ENCODE peak calls at places on chromosomes 7 and 10, in six cellular contexts. One of them, this sample, is unnamed.

GRCh38 chr10:42982886-42983594 is 93.8 kb upstream of the RET start:
- DNase-seq in foreskin fibroblast: no peak
- DNase-seq in suprapubic skin: no peak
- DNase-seq in AG04449: no peak
- DNase-seq in A673: no peak
- DNase-seq in GM12864: no peak
- DNase-seq in this sample: no peak

GRCh38 chr7:5082806-5083205 is 37.1 kb downstream of the RBAK start:
- DNase-seq in foreskin fibroblast: no peak
- DNase-seq in AG04449: no peak
- DNase-seq in A673: no peak
- DNase-seq in GM12864: no peak
- DNase-seq in suprapubic skin: no peak
- DNase-seq in this sample: no peak

GRCh38 chr10:49361178-49361554 is 34.7 kb downstream of the DRGX start:
- DNase-seq in foreskin fibroblast: no peak
- DNase-seq in suprapubic skin: no peak
- DNase-seq in AG04449: no peak
- DNase-seq in GM12864: no peak
- DNase-seq in A673: no peak
- DNase-seq in this sample: no peak

GRCh38 chr10:80372675-80373074 is 16.1 kb downstream of the DYDC2 start:
- DNase-seq in AG04449: no peak
- DNase-seq in GM12864: no peak
- DNase-seq in foreskin fibroblast: no peak
- DNase-seq in suprapubic skin: no peak
- DNase-seq in A673: no peak
- DNase-seq in this sample: no peak

GRCh38 chr10:43867667-43868361 is 219.1 kb upstream of the ZNF32 start:
- DNase-seq in foreskin fibroblast: peak; percentile 77
- DNase-seq in AG04449: peak; percentile 71
- DNase-seq in A673: no peak
- DNase-seq in GM12864: no peak
- DNase-seq in suprapubic skin: no peak
- DNase-seq in this sample: peak; percentile 67

GRCh38 chr10:129161184-129161583 is 305.9 kb upstream of the MGMT start:
- DNase-seq in AG04449: no peak
- DNase-seq in GM12864: no peak
- DNase-seq in foreskin fibroblast: peak; percentile 1
- DNase-seq in suprapubic skin: no peak
- DNase-seq in A673: peak; percentile 94
- DNase-seq in this sample: no peak

GRCh38 chr7:92925876-92926696 is 89.7 kb upstream of the CDK6 start:
- DNase-seq in suprapubic skin: no peak
- DNase-seq in AG04449: no peak
- DNase-seq in A673: no peak
- DNase-seq in foreskin fibroblast: peak; percentile 8
- DNase-seq in GM12864: no peak
- DNase-seq in this sample: no peak

GRCh38 chr10:31929986-31930675 is 1.5 kb upstream of the ARHGAP12 start:
- DNase-seq in foreskin fibroblast: peak; percentile 59
- DNase-seq in AG04449: no peak
- DNase-seq in GM12864: no peak
- DNase-seq in A673: peak; percentile 26
- DNase-seq in suprapubic skin: no peak
- DNase-seq in this sample: no peak

GRCh38 chr10:50615654-50616053 is 8.1 kb downstream of the SGMS1 start:
- DNase-seq in suprapubic skin: no peak
- DNase-seq in GM12864: no peak
- DNase-seq in AG04449: no peak
- DNase-seq in A673: no peak
- DNase-seq in foreskin fibroblast: no peak
- DNase-seq in this sample: no peak

GRCh38 chr10:6009961-6010360 is 32.6 kb upstream of the IL15RA start:
- DNase-seq in suprapubic skin: no peak
- DNase-seq in foreskin fibroblast: no peak
- DNase-seq in AG04449: no peak
- DNase-seq in A673: no peak
- DNase-seq in GM12864: no peak
- DNase-seq in this sample: no peak

GRCh38 chr7:55130079-55130476 is 111.3 kb downstream of the EGFR start:
- DNase-seq in GM12864: no peak
- DNase-seq in foreskin fibroblast: no peak
- DNase-seq in AG04449: no peak
- DNase-seq in A673: no peak
- DNase-seq in suprapubic skin: no peak
- DNase-seq in this sample: no peak

GRCh38 chr10:73094249-73094850 is 2.3 kb downstream of the P4HA1 start:
- DNase-seq in suprapubic skin: no peak
- DNase-seq in GM12864: no peak
- DNase-seq in A673: peak; percentile 14
- DNase-seq in foreskin fibroblast: peak; percentile 48
- DNase-seq in AG04449: no peak
- DNase-seq in this sample: no peak

GRCh38 chr10:80274396-80275134 is 14.9 kb downstream of the MAT1A start:
- DNase-seq in GM12864: no peak
- DNase-seq in foreskin fibroblast: no peak
- DNase-seq in AG04449: no peak
- DNase-seq in suprapubic skin: no peak
- DNase-seq in A673: no peak
- DNase-seq in this sample: no peak

GRCh38 chr7:115844857-115845256 is 185.7 kb downstream of the TFEC start:
- DNase-seq in foreskin fibroblast: peak; percentile 75
- DNase-seq in GM12864: no peak
- DNase-seq in suprapubic skin: no peak
- DNase-seq in A673: no peak
- DNase-seq in AG04449: no peak
- DNase-seq in this sample: no peak

GRCh38 chr10:125201108-125201524 is 40.8 kb upstream of the CTBP2 start:
- DNase-seq in foreskin fibroblast: peak; percentile 37
- DNase-seq in suprapubic skin: no peak
- DNase-seq in AG04449: no peak
- DNase-seq in GM12864: peak; percentile 60
- DNase-seq in A673: no peak
- DNase-seq in this sample: no peak

GRCh38 chr7:75795831-75796285 is 17.7 kb downstream of the CCL24 start:
- DNase-seq in A673: no peak
- DNase-seq in AG04449: no peak
- DNase-seq in suprapubic skin: peak; percentile 67
- DNase-seq in GM12864: no peak
- DNase-seq in foreskin fibroblast: peak; percentile 8
- DNase-seq in this sample: no peak

GRCh38 chr10:37752309-37752875 is 105.0 kb downstream of the ZNF248 start:
- DNase-seq in foreskin fibroblast: no peak
- DNase-seq in GM12864: no peak
- DNase-seq in A673: no peak
- DNase-seq in AG04449: no peak
- DNase-seq in suprapubic skin: no peak
- DNase-seq in this sample: no peak

GRCh38 chr7:28135760-28136159 is 44.8 kb downstream of the JAZF1 start:
- DNase-seq in foreskin fibroblast: no peak
- DNase-seq in GM12864: no peak
- DNase-seq in suprapubic skin: no peak
- DNase-seq in A673: no peak
- DNase-seq in AG04449: no peak
- DNase-seq in this sample: no peak

GRCh38 chr7:43693687-43694398 is 35.5 kb downstream of the COA1 start:
- DNase-seq in AG04449: no peak
- DNase-seq in suprapubic skin: no peak
- DNase-seq in foreskin fibroblast: peak; percentile 84
- DNase-seq in GM12864: no peak
- DNase-seq in A673: no peak
- DNase-seq in this sample: peak; percentile 40

GRCh38 chr7:69620063-69620462 is 21.8 kb downstream of the AUTS2 start:
- DNase-seq in foreskin fibroblast: no peak
- DNase-seq in suprapubic skin: no peak
- DNase-seq in AG04449: no peak
- DNase-seq in A673: peak; percentile 75
- DNase-seq in GM12864: no peak
- DNase-seq in this sample: no peak

GRCh38 chr10:12504628-12505027 is 155.3 kb downstream of the CAMK1D start:
- DNase-seq in AG04449: no peak
- DNase-seq in GM12864: no peak
- DNase-seq in A673: no peak
- DNase-seq in suprapubic skin: peak; percentile 39
- DNase-seq in foreskin fibroblast: no peak
- DNase-seq in this sample: no peak

GRCh38 chr10:13450078-13450477 is 78.7 kb downstream of the BEND7 start:
- DNase-seq in GM12864: no peak
- DNase-seq in foreskin fibroblast: peak; percentile 59
- DNase-seq in AG04449: peak; percentile 31
- DNase-seq in A673: peak; percentile 16
- DNase-seq in suprapubic skin: no peak
- DNase-seq in this sample: peak; percentile 21

GRCh38 chr10:5583525-5584175 is 58.9 kb downstream of the CALML3 start:
- DNase-seq in A673: no peak
- DNase-seq in GM12864: peak; percentile 57
- DNase-seq in AG04449: no peak
- DNase-seq in suprapubic skin: no peak
- DNase-seq in foreskin fibroblast: no peak
- DNase-seq in this sample: no peak

GRCh38 chr10:94997763-94998174 is 59.3 kb downstream of the CYP2C9 start:
- DNase-seq in GM12864: no peak
- DNase-seq in foreskin fibroblast: no peak
- DNase-seq in A673: no peak
- DNase-seq in suprapubic skin: no peak
- DNase-seq in AG04449: no peak
- DNase-seq in this sample: no peak

GRCh38 chr10:62050941-62051433 is 149.5 kb downstream of the ARID5B start:
- DNase-seq in foreskin fibroblast: peak; percentile 93
- DNase-seq in AG04449: peak; percentile 80
- DNase-seq in GM12864: peak; percentile 85
- DNase-seq in suprapubic skin: peak; percentile 88
- DNase-seq in A673: peak; percentile 80
- DNase-seq in this sample: no peak

GRCh38 chr10:131929122-131929845 is 28.5 kb downstream of the PPP2R2D start:
- DNase-seq in foreskin fibroblast: no peak
- DNase-seq in A673: no peak
- DNase-seq in AG04449: no peak
- DNase-seq in suprapubic skin: no peak
- DNase-seq in GM12864: no peak
- DNase-seq in this sample: no peak

GRCh38 chr10:132479603-132480221 is 57.9 kb upstream of the INPP5A start:
- DNase-seq in GM12864: no peak
- DNase-seq in suprapubic skin: peak; percentile 48
- DNase-seq in A673: no peak
- DNase-seq in foreskin fibroblast: no peak
- DNase-seq in AG04449: no peak
- DNase-seq in this sample: no peak

GRCh38 chr7:102814025-102814471 is 65.2 kb downstream of the FAM185A start:
- DNase-seq in AG04449: no peak
- DNase-seq in foreskin fibroblast: peak; percentile 68
- DNase-seq in GM12864: no peak
- DNase-seq in suprapubic skin: no peak
- DNase-seq in A673: no peak
- DNase-seq in this sample: no peak

GRCh38 chr10:121952226-121952625 is 22.8 kb downstream of the NSMCE4A start:
- DNase-seq in foreskin fibroblast: peak; percentile 52
- DNase-seq in GM12864: no peak
- DNase-seq in suprapubic skin: no peak
- DNase-seq in A673: no peak
- DNase-seq in AG04449: no peak
- DNase-seq in this sample: no peak

GRCh38 chr7:98640375-98640774 is 23.3 kb downstream of the NPTX2 start:
- DNase-seq in suprapubic skin: no peak
- DNase-seq in foreskin fibroblast: no peak
- DNase-seq in GM12864: no peak
- DNase-seq in AG04449: no peak
- DNase-seq in A673: no peak
- DNase-seq in this sample: no peak
- TF ChIP-seq CTCF in suprapubic skin: no peak
- TF ChIP-seq CTCF in foreskin fibroblast: no peak
- TF ChIP-seq CTCF in GM12864: no peak
- TF ChIP-seq CTCF in AG04449: no peak
- TF ChIP-seq CTCF in A673: no peak
- TF ChIP-seq CTCF in this sample: no peak

DNA sequence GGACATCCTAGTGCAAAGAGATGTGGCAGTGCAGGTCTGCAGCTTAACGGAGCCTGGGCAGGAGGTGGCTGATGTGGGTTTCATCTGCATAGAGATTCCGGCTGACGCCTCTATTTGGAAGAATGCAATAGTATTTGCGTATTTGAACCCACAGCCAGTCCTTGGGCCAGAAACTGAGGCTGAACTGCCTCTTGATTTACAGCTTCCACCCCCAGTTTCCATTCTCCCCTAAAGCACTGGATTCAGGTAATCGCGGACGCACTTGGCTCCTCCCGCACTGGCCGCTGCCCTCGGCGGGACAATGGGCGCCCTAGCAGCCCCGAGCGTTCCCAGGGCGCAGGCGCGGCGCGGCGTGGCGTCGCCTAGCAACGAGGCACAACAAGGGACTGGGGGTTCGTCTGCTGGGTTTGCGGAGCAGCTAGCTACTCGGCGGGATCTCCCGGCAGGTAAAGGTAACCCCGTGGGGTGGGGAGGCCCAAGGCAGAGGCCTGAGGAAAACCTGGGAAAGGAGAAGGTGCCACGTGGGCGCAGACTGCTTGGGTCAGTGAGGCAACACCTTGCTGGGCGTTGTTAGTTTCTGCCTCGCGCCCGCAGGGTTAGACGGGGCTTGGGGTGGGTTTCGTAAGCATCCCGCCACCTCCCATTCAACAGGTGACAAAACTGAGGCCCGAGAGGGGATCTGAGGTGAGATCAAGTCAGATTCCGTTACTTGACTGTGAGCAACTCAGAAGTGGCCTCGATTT is at the start of gene ARMC3:
- DNase-seq in foreskin fibroblast: peak; percentile 63
- DNase-seq in A673: peak; percentile 48
- DNase-seq in GM12864: no peak
- DNase-seq in suprapubic skin: peak; percentile 67
- DNase-seq in AG04449: no peak
- DNase-seq in this sample: no peak
- H3K4me3 ChIP-seq in foreskin fibroblast: peak within 1 kb of the TSS; percentile 36
- H3K4me3 ChIP-seq in A673: peak within 1 kb of the TSS; percentile 30
- H3K4me3 ChIP-seq in GM12864: peak within 1 kb of the TSS; percentile 53
- H3K4me3 ChIP-seq in suprapubic skin: peak within 1 kb of the TSS; percentile 41
- H3K4me3 ChIP-seq in AG04449: peak within 1 kb of the TSS; percentile 46
- H3K4me3 ChIP-seq in this sample: peak within 1 kb of the TSS; percentile 34

DNA sequence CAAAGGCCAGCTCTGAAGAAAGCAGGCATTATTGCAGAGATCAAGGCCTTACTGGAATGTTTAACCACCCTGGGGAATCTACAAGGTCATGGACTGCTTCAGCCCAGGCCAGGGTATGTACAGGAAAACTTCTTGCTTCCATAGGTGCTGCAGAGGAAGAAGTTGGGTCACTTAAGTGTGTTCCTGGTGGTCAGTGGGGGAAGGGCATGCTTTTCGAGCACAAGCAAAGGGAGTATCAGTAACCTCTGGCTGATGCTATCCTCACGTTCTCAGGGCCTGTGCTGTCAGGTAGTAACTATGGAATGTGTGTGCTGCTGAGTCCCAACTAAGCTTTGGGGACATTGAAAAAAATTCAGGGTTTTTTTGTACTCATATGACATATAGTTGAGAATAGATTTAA is 234.0 kb upstream of the SP4 start:
- DNase-seq in foreskin fibroblast: no peak
- DNase-seq in GM12864: no peak
- DNase-seq in A673: no peak
- DNase-seq in AG04449: no peak
- DNase-seq in suprapubic skin: no peak
- DNase-seq in this sample: no peak
- TF ChIP-seq CTCF in foreskin fibroblast: no peak
- TF ChIP-seq CTCF in GM12864: no peak
- TF ChIP-seq CTCF in A673: no peak
- TF ChIP-seq CTCF in AG04449: no peak
- TF ChIP-seq CTCF in suprapubic skin: no peak
- TF ChIP-seq CTCF in this sample: no peak

GRCh38 chr7:2821842-2822507 is 22.1 kb downstream of the GNA12 start:
- DNase-seq in GM12864: no peak
- DNase-seq in AG04449: no peak
- DNase-seq in foreskin fibroblast: peak; percentile 88
- DNase-seq in suprapubic skin: no peak
- DNase-seq in A673: no peak
- DNase-seq in this sample: peak; percentile 59
- H3K4me3 ChIP-seq in GM12864: no peak overlapping the region
- H3K4me3 ChIP-seq in AG04449: no peak overlapping the region
- H3K4me3 ChIP-seq in foreskin fibroblast: no peak overlapping the region
- H3K4me3 ChIP-seq in suprapubic skin: no peak overlapping the region
- H3K4me3 ChIP-seq in A673: no peak overlapping the region
- H3K4me3 ChIP-seq in this sample: no peak overlapping the region

This sample was measured in AG09309.